ENCODE peak calls at places on chromosomes 3 and 15, in nine cellular contexts. P is MCF 10A; R is NCI-H2081 treated with DMSO at 0.1 percent for 48 hours; Z is thyroid gland; G is NCI-H2029; Q is C1 segment of cervical spinal cord; Y is cardiac fibroblast; B is breast epithelium; F is stimulated activated CD8-positive, alpha-beta memory T cell treated with anti-CD3 and anti-CD28 coated beads, Interleukin-15, amount 100 ng/mL, for 4 hours. E is an unnamed sample.

GRCh38 chr3:45506751-45507391 is 87.7 kb upstream of the LIMD1 start:
- DNase-seq in G (no peak), Z (no peak), P (no peak), F (no peak), Q (no peak), R (no peak), B (no peak), Y (no peak), E (no peak)

GRCh38 chr3:55629432-55629831 is 142.3 kb upstream of the WNT5A start:
- DNase-seq in Q (no peak), R (no peak), P (no peak), F (no peak), Z (peak), Y (peak), G (peak), B (no peak), E (no peak)

GRCh38 chr15:98854496-98854895 is 153.1 kb downstream of the PGPEP1L start:
- DNase-seq in Z (peak), B (no peak), Y (no peak), G (no peak), P (no peak), F (no peak), Q (peak), R (no peak), E (no peak)

GRCh38 chr3:128597900-128598299 is 52.7 kb downstream of the RPN1 start:
- DNase-seq in Q (no peak), P (no peak), R (no peak), G (no peak), Y (no peak), Z (no peak), B (no peak), F (no peak), E (no peak)

GRCh38 chr3:174937488-174937887 is 78.4 kb downstream of the NAALADL2 start:
- DNase-seq in R (peak), F (no peak), Z (no peak), B (no peak), G (no peak), Q (no peak), Y (no peak), P (no peak), E (no peak)

GRCh38 chr3:159711560-159712333 is 276.9 kb upstream of the IL12A start:
- DNase-seq in B (no peak), P (peak), R (no peak), Q (no peak), Y (peak), G (no peak), F (no peak), Z (no peak), E (peak)

GRCh38 chr3:55935241-55935640 is 448.1 kb upstream of the WNT5A start:
- DNase-seq in B (no peak), F (no peak), Q (peak), R (peak), Y (no peak), P (no peak), G (no peak), Z (no peak), E (no peak)

GRCh38 chr3:127803619-127804018 is 18.7 kb downstream of the MGLL start:
- DNase-seq in P (peak), G (no peak), R (no peak), B (no peak), Y (peak), F (no peak), Z (no peak), Q (no peak), E (no peak)

GRCh38 chr15:100665570-100665969 is 63.2 kb downstream of the ASB7 start:
- DNase-seq in Z (no peak), G (no peak), Q (no peak), R (no peak), Y (peak), F (no peak), B (no peak), P (peak), E (peak)

GRCh38 chr15:100721758-100722550 is 119.6 kb downstream of the ASB7 start:
- DNase-seq in G (no peak), R (no peak), Z (peak), F (no peak), Y (peak), B (peak), Q (no peak), P (peak), E (peak)

GRCh38 chr3:57961828-57962447 is 46.3 kb upstream of the FLNB start:
- DNase-seq in Q (no peak), F (no peak), P (peak), B (no peak), R (no peak), Y (peak), Z (no peak), G (no peak), E (no peak)

GRCh38 chr3:85476891-85477495 is 518.2 kb downstream of the CADM2 start:
- DNase-seq in F (no peak), Q (no peak), Y (no peak), G (no peak), R (no peak), P (no peak), Z (no peak), B (no peak), E (no peak)

GRCh38 chr3:186901135-186901734 is 29.1 kb upstream of the ST6GAL1 start:
- DNase-seq in R (no peak), G (no peak), B (no peak), Y (peak), Q (no peak), P (peak), F (no peak), Z (no peak), E (no peak)

GRCh38 chr3:46899151-46900006 is 21.9 kb downstream of the PTH1R start:
- DNase-seq in B (no peak), Z (no peak), F (no peak), R (no peak), Q (no peak), G (no peak), P (no peak), Y (no peak), E (no peak)

GRCh38 chr3:112497897-112498548 is 1.2 kb downstream of the BTLA start:
- DNase-seq in Z (no peak), G (no peak), B (no peak), Y (no peak), R (no peak), P (no peak), Q (no peak), F (no peak), E (no peak)

E was measured in lower leg skin.